ENCODE peak calls at places on chromosomes 6 and 20, in five cellular contexts. R is right lobe of liver, U is GM06990, D is cardiac muscle cell, N is upper lobe of right lung. G is an unnamed sample.

GRCh38 chr20:63065911-63066310 is 59.1 kb upstream of the BHLHE23 start:
- DNase-seq in R (peak; percentile 34), U (no peak), D (no peak), N (peak; percentile 54), G (no peak)

GRCh38 chr6:121881974-121882667 is 446.7 kb downstream of the GJA1 start:
- DNase-seq in R (no peak), U (no peak), D (no peak), N (no peak), G (peak; percentile 94)

GRCh38 chr20:7161690-7162089 is 394.2 kb downstream of the BMP2 start:
- DNase-seq in R (peak; percentile 51), U (no peak), D (peak; percentile 29), N (no peak), G (peak; percentile 67)

GRCh38 chr6:125507987-125508655 is 206.4 kb upstream of the HDDC2 start:
- DNase-seq in R (no peak), U (no peak), D (no peak), N (no peak), G (peak; percentile 89)

GRCh38 chr20:50296450-50297375 is 106.1 kb downstream of the CEBPB start:
- DNase-seq in R (no peak), U (no peak), D (no peak), N (no peak), G (no peak)

GRCh38 chr6:97726378-97726777 is 443.4 kb upstream of the MMS22L start:
- DNase-seq in R (no peak), U (no peak), D (peak; percentile 49), N (no peak), G (no peak)

GRCh38 chr6:158879180-158879579 is 60.0 kb upstream of the EZR start:
- DNase-seq in R (no peak), U (peak; percentile 63), D (no peak), N (no peak), G (peak; percentile 63)

GRCh38 chr6:146265051-146265450 is 236.2 kb downstream of the GRM1 start:
- DNase-seq in R (no peak), U (no peak), D (no peak), N (no peak), G (no peak)

GRCh38 chr6:19759117-19759880 is 77.9 kb upstream of the ID4 start:
- DNase-seq in R (no peak), U (no peak), D (no peak), N (no peak), G (peak; percentile 39)

GRCh38 chr20:33732166-33732970 is 572 bp downstream of the ZNF341 start:
- DNase-seq in R (peak; percentile 92), U (no peak), D (no peak), N (peak; percentile 96), G (peak; percentile 88)

GRCh38 chr6:100085162-100085431 is 91.1 kb upstream of the MCHR2 start:
- DNase-seq in R (no peak), U (no peak), D (no peak), N (no peak), G (no peak)

GRCh38 chr20:4041748-4042411 is 26.5 kb upstream of the RNF24 start:
- DNase-seq in R (no peak), U (no peak), D (no peak), N (peak; percentile 91), G (peak; percentile 97)

GRCh38 chr20:44354979-44355502 is 458 bp upstream of the HNF4A start:
- DNase-seq in R (no peak), U (no peak), D (no peak), N (no peak), G (no peak)

GRCh38 chr20:48846516-48847492 is 19.0 kb upstream of the PREX1 start:
- DNase-seq in R (no peak), U (peak; percentile 80), D (peak; percentile 65), N (no peak), G (no peak)

GRCh38 chr20:7171911-7172310 is 404.4 kb downstream of the BMP2 start:
- DNase-seq in R (no peak), U (no peak), D (no peak), N (no peak), G (peak; percentile 94)

GRCh38 chr6:20655317-20655716 is 121.1 kb downstream of the CDKAL1 start:
- DNase-seq in R (no peak), U (no peak), D (no peak), N (no peak), G (peak; percentile 54)

GRCh38 chr6:63816979-63817436 is 181.4 kb downstream of the PHF3 start:
- DNase-seq in R (no peak), U (no peak), D (peak; percentile 27), N (no peak), G (peak; percentile 61)

GRCh38 chr6:144574796-144575195 is 289.7 kb downstream of the UTRN start:
- DNase-seq in R (no peak), U (no peak), D (no peak), N (no peak), G (no peak)

GRCh38 chr20:58810116-58810878 is 40.4 kb downstream of the GNAS-AS1 start:
- DNase-seq in R (no peak), U (no peak), D (no peak), N (no peak), G (peak; percentile 14)

GRCh38 chr6:55822815-55823214 is 52.6 kb downstream of the BMP5 start:
- DNase-seq in R (no peak), U (no peak), D (no peak), N (no peak), G (peak; percentile 48)

GRCh38 chr6:30591008-30591407 is 19.8 kb downstream of the ABCF1 start:
- DNase-seq in R (no peak), U (no peak), D (no peak), N (no peak), G (peak; percentile 69)

GRCh38 chr6:170291271-170292110 is 613 bp upstream of the DLL1 start:
- DNase-seq in R (peak; percentile 71), U (no peak), D (peak; percentile 72), N (peak; percentile 79), G (no peak)

GRCh38 chr6:43725643-43726580 is 38.3 kb upstream of the MRPS18A start:
- DNase-seq in R (no peak), U (no peak), D (no peak), N (no peak), G (no peak)

GRCh38 chr6:43723737-43724295 is 36.2 kb upstream of the MRPS18A start:
- DNase-seq in R (peak; percentile 78), U (peak; percentile 63), D (peak; percentile 83), N (peak; percentile 85), G (peak; percentile 83)

GRCh38 chr6:43722920-43723565 is 35.5 kb upstream of the MRPS18A start:
- DNase-seq in R (no peak), U (no peak), D (no peak), N (no peak), G (no peak)

GRCh38 chr6:43724354-43724753 is 36.8 kb upstream of the MRPS18A start:
- DNase-seq in R (no peak), U (no peak), D (no peak), N (no peak), G (no peak)

GRCh38 chr6:43724914-43725642 is 37.5 kb upstream of the MRPS18A start:
- DNase-seq in R (peak; percentile 78), U (peak; percentile 88), D (no peak), N (peak; percentile 96), G (peak; percentile 97)
- TF ChIP-seq CTCF in R (no peak), U (no peak), D (no peak), N (no peak), G (no peak)

GRCh38 chr20:18496042-18496441 is 983 bp downstream of the RBBP9 start:
- DNase-seq in R (peak; percentile 64), U (no peak), D (peak; percentile 7), N (no peak), G (no peak)
- H3K4me3 ChIP-seq in R (no peak overlapping the region), U (peak overlapping the region; percentile 95), D (peak overlapping the region; percentile 71), N (peak overlapping the region; percentile 78), G (peak overlapping the region; percentile 99)

GRCh38 chr6:1893470-1894130 is 283.9 kb downstream of the FOXC1 start:
- DNase-seq in R (no peak), U (no peak), D (peak; percentile 22), N (no peak), G (peak; percentile 62)
- TF ChIP-seq CTCF in R (no peak), U (peak; percentile 15), D (peak; percentile 40), N (no peak), G (peak; percentile 77)

GRCh38 chr6:35298625-35299140 is 1.1 kb downstream of the DEF6 start:
- DNase-seq in R (peak; percentile 41), U (no peak), D (no peak), N (no peak), G (no peak)

GRCh38 chr6:35295521-35296315 is 1.9 kb upstream of the DEF6 start:
- DNase-seq in R (no peak), U (no peak), D (no peak), N (no peak), G (no peak)

GRCh38 chr6:35296931-35297330 is 687 bp upstream of the DEF6 start:
- DNase-seq in R (no peak), U (no peak), D (no peak), N (no peak), G (no peak)

GRCh38 chr6:35299674-35300073 is 2.1 kb downstream of the DEF6 start:
- DNase-seq in R (no peak), U (no peak), D (no peak), N (no peak), G (no peak)

GRCh38 chr6:35297541-35298481 is at the start of gene DEF6:
- DNase-seq in R (peak; percentile 72), U (peak; percentile 90), D (peak; percentile 93), N (peak; percentile 91), G (peak; percentile 94)
- H3K4me3 ChIP-seq in R (peak within 1 kb of the TSS; percentile 32), U (peak within 1 kb of the TSS; percentile 85), D (peak within 1 kb of the TSS; percentile 5), N (peak within 1 kb of the TSS; percentile 47), G (peak within 1 kb of the TSS; percentile 51)

GRCh38 chr20:36585410-36586125 is 12.2 kb downstream of the TGIF2 start:
- DNase-seq in R (no peak), U (no peak), D (no peak), N (no peak), G (no peak)
- TF ChIP-seq CTCF in R (no peak), U (no peak), D (no peak), N (no peak), G (no peak)

GRCh38 chr6:108117427-108118358 is 43.2 kb upstream of the OSTM1 start:
- DNase-seq in R (peak; percentile 47), U (peak; percentile 50), D (peak; percentile 23), N (peak; percentile 79), G (peak; percentile 25)

GRCh38 chr6:108115598-108116058 is 41.1 kb upstream of the OSTM1 start:
- DNase-seq in R (peak; percentile 60), U (peak; percentile 26), D (peak; percentile 46), N (peak; percentile 76), G (peak; percentile 48)

GRCh38 chr6:108116424-108116780 is 41.9 kb upstream of the OSTM1 start:
- DNase-seq in R (no peak), U (no peak), D (no peak), N (no peak), G (no peak)

GRCh38 chr6:108118359-108118724 is 43.8 kb upstream of the OSTM1 start:
- DNase-seq in R (no peak), U (no peak), D (no peak), N (no peak), G (no peak)

DNA sequence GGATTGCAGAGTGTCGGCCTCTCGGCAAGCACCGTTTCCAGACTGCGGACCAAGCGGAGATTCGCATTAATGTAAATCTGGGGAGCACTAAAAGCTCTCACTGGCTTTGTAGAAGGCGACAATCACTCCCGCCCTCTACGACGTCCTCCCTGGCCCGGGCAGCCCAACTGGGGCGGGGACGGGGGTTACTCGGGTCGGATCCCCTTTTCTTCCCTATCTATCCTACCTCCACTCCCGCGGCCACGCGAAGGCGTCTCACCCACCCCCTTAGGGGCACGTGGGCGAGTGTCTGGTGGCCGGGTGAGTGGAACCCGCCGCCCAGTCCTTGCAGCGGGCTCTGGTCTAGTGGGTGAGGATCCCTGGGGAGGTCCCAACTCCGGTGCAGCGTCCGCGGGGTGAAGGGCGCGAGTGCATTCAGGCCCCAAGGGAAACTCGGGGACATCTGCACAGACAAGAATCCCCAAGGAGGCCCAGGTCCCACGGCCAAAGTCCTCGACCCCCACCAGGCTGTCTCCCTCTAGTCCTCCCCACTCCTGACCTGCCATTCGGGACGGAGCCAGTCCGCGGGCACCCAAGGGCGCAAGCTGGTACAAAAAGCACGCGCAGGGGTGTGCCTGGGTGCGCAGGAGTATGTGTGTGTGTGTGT is 42.4 kb upstream of the OSTM1 start:
- DNase-seq in R (peak; percentile 44), U (no peak), D (no peak), N (peak; percentile 63), G (no peak)
- H3K4me3 ChIP-seq in R (no peak overlapping the region), U (no peak overlapping the region), D (no peak overlapping the region), N (peak overlapping the region; percentile 81), G (no peak overlapping the region)

G was measured in choroid plexus epithelial cell.